ENCODE peak calls at places on chromosomes 6 and 20, in eight cellular contexts. F is heart right ventricle; L is cardiac muscle cell; Y is naive thymus-derived CD8-positive, alpha-beta T cell; X is T-helper 17 cell; S is A172; Q is gastrocnemius medialis; T is left cardiac atrium. N is an unnamed sample.
A peak's percentile ranks its signal among the peaks of the same experiment; 100 is the strongest.

GRCh38 chr6:28710466-28711191 is 184.9 kb downstream of the GPX5 start:
- DNase-seq in L (peak; percentile 52), S (peak; percentile 44), X (no peak), Y (no peak), T (no peak), Q (no peak), F (no peak), N (peak; percentile 6)

GRCh38 chr6:56659721-56660373 is 17.2 kb upstream of the DST start:
- DNase-seq in X (no peak), S (no peak), Y (no peak), F (no peak), T (no peak), L (no peak), Q (no peak), N (no peak)

GRCh38 chr6:3871939-3872338 is 22.8 kb downstream of the FAM50B start:
- DNase-seq in Q (no peak), X (no peak), T (no peak), F (no peak), Y (no peak), L (no peak), S (no peak), N (no peak)

GRCh38 chr6:154247119-154247814 is 109.3 kb downstream of the IPCEF1 start:
- DNase-seq in Q (no peak), L (no peak), F (no peak), S (no peak), X (no peak), Y (no peak), T (no peak), N (peak; percentile 48)

GRCh38 chr6:75230484-75231325 is 12.9 kb downstream of the COX7A2 start:
- DNase-seq in T (no peak), Q (no peak), Y (no peak), L (peak; percentile 76), S (peak; percentile 46), F (peak; percentile 39), X (no peak), N (peak; percentile 68)

GRCh38 chr20:48728042-48728837 is 99.6 kb downstream of the PREX1 start:
- DNase-seq in Q (no peak), L (no peak), S (no peak), F (no peak), X (no peak), T (no peak), Y (no peak), N (peak; percentile 96)

GRCh38 chr6:114342826-114343781 is at the start of gene HS3ST5:
- DNase-seq in L (peak; percentile 14), Y (peak; percentile 2), T (peak; percentile 20), Q (no peak), S (peak; percentile 4), F (peak; percentile 12), X (no peak), N (peak; percentile 75)

GRCh38 chr20:46130534-46130933 is 12.4 kb downstream of the CD40 start:
- DNase-seq in L (no peak), T (no peak), S (no peak), X (no peak), Q (no peak), Y (no peak), F (no peak), N (no peak)

GRCh38 chr20:48826883-48827771 is 672 bp downstream of the PREX1 start:
- DNase-seq in F (no peak), L (peak; percentile 27), T (no peak), S (no peak), Q (no peak), X (peak; percentile 23), Y (peak; percentile 28), N (peak; percentile 62)

GRCh38 chr20:47093567-47093966 is 198.9 kb downstream of the EYA2 start:
- DNase-seq in F (no peak), S (no peak), Q (no peak), X (no peak), Y (no peak), T (no peak), L (no peak), N (no peak)

GRCh38 chr6:15444881-15445280 is 199.0 kb downstream of the JARID2 start:
- DNase-seq in Y (no peak), X (no peak), L (no peak), S (peak; percentile 53), F (no peak), Q (no peak), T (no peak), N (peak; percentile 53)

GRCh38 chr20:17304785-17305184 is 77.9 kb downstream of the PCSK2 start:
- DNase-seq in Y (no peak), X (no peak), S (no peak), T (no peak), F (no peak), Q (no peak), L (no peak), N (no peak)

GRCh38 chr6:149964243-149965190 is 774 bp downstream of the ULBP1 start:
- DNase-seq in X (no peak), T (no peak), Y (no peak), S (no peak), L (peak; percentile 17), Q (no peak), F (no peak), N (no peak)

GRCh38 chr6:28764014-28764723 is 159.6 kb downstream of the TRIM27 start:
- DNase-seq in Q (no peak), T (no peak), F (no peak), X (no peak), Y (no peak), L (no peak), S (no peak), N (no peak)

GRCh38 chr6:130482645-130483390 is 117.0 kb downstream of the TMEM200A start:
- DNase-seq in S (peak; percentile 82), T (no peak), Q (no peak), F (no peak), X (no peak), L (peak; percentile 81), Y (no peak), N (no peak)

GRCh38 chr20:38723069-38723981 is 961 bp upstream of the SLC32A1 start:
- DNase-seq in X (no peak), T (no peak), Y (no peak), F (no peak), Q (no peak), S (no peak), L (peak; percentile 65), N (no peak)

GRCh38 chr6:113818528-113818927 is 38.6 kb upstream of the MARCKS start:
- DNase-seq in Y (no peak), L (peak; percentile 23), F (no peak), X (no peak), T (no peak), Q (no peak), S (no peak), N (no peak)

GRCh38 chr20:47676219-47676721 is 109.0 kb downstream of the SULF2 start:
- DNase-seq in L (no peak), Y (no peak), F (no peak), S (no peak), X (no peak), T (no peak), Q (no peak), N (no peak)

GRCh38 chr20:48310312-48310711 is 517.5 kb downstream of the PREX1 start:
- DNase-seq in S (no peak), X (no peak), Y (no peak), F (no peak), T (no peak), L (no peak), Q (no peak), N (peak; percentile 93)

GRCh38 chr20:5745416-5745968 is 4.7 kb upstream of the SHLD1 start:
- DNase-seq in Q (no peak), S (no peak), X (no peak), Y (no peak), L (no peak), F (no peak), T (no peak), N (no peak)